ENCODE peak calls at places on chromosome 19, in ten cellular contexts. H, A, B, X, C, W, S, N, G and L are unnamed samples.

GRCh38 chr19:43798026-43798545 is 4.2 kb downstream of the LYPD5 start:
- DNase-seq in G (no peak), B (no peak), W (no peak), A (no peak), H (no peak), X (no peak), C (no peak), S (no peak), N (no peak), L (no peak)

GRCh38 chr19:10812196-10812595 is 23.8 kb downstream of the TMED1 start:
- DNase-seq in W (no peak), B (no peak), G (no peak), X (no peak), A (peak), S (no peak), C (no peak), H (no peak), N (no peak), L (no peak)

GRCh38 chr19:51422053-51422448 is 4.6 kb upstream of the SIGLEC10 start:
- DNase-seq in X (no peak), A (peak), C (peak), B (peak), G (peak), N (peak), W (peak), S (peak), H (peak), L (peak)

GRCh38 chr19:5071579-5071978 is 102.7 kb downstream of the KDM4B start:
- DNase-seq in S (no peak), G (no peak), W (no peak), N (no peak), H (no peak), B (no peak), X (no peak), A (no peak), C (no peak), L (no peak)

GRCh38 chr19:58519355-58520256 is at the start of gene ZBTB45:
- DNase-seq in G (peak), W (peak), H (peak), A (peak), N (peak), X (peak), S (peak), C (peak), B (peak), L (peak)

GRCh38 chr19:34319785-34320184 is 45.2 kb upstream of the GPI start:
- DNase-seq in N (no peak), C (no peak), G (no peak), H (no peak), W (no peak), A (no peak), X (no peak), B (peak), S (no peak), L (no peak)

GRCh38 chr19:58021541-58022282 is 12.1 kb upstream of the ZSCAN1 start:
- DNase-seq in W (no peak), C (no peak), A (peak), N (peak), G (no peak), B (peak), X (peak), H (peak), S (no peak), L (no peak)

GRCh38 chr19:18875726-18876125 is 20.2 kb downstream of the CERS1 start:
- DNase-seq in H (no peak), B (no peak), A (peak), C (no peak), X (no peak), N (no peak), G (no peak), S (no peak), W (peak), L (no peak)

GRCh38 chr19:5515737-5516136 is 52.0 kb downstream of the TINCR start:
- DNase-seq in A (no peak), G (no peak), N (no peak), B (no peak), C (no peak), H (no peak), W (no peak), S (no peak), X (peak), L (no peak)

GRCh38 chr19:39514840-39515550 is at the start of gene SELENOV:
- DNase-seq in N (no peak), H (no peak), C (no peak), G (no peak), A (no peak), X (no peak), S (no peak), B (no peak), W (no peak), L (peak)

GRCh38 chr19:45059258-45059965 is 16.9 kb downstream of the ZNF296 start:
- DNase-seq in N (peak), G (peak), S (peak), C (peak), H (peak), W (peak), B (peak), A (peak), X (peak), L (peak)

GRCh38 chr19:47132522-47132852 is 1.9 kb downstream of the SAE1 start:
- DNase-seq in C (no peak), H (no peak), B (no peak), G (no peak), A (no peak), N (no peak), W (no peak), S (no peak), X (no peak), L (no peak)